ENCODE peak calls at places on chromosomes 2 and 18, in five cellular contexts. Y is iPS DF 6.9, P is epithelial cell of prostate, N is heart left ventricle, B is MM.1S. V is an unnamed sample.

GRCh38 chr2:206253125-206253787 is 21.2 kb upstream of the ZDBF2 start:
- DNase-seq in Y (no peak), P (no peak), N (no peak), B (no peak), V (no peak)

GRCh38 chr2:149160701-149161217 is 122.3 kb downstream of the LYPD6B start:
- DNase-seq in Y (no peak), P (no peak), N (no peak), B (peak), V (no peak)

GRCh38 chr18:6044319-6044718 is 149.0 kb upstream of the TMEM200C start:
- DNase-seq in Y (no peak), P (no peak), N (no peak), B (no peak), V (no peak)

GRCh38 chr2:216279459-216279858 is 92.8 kb downstream of the MARCHF4 start:
- DNase-seq in Y (no peak), P (no peak), N (no peak), B (no peak), V (no peak)

GRCh38 chr18:48959921-48960920 is 9.5 kb upstream of the SMAD7 start:
- DNase-seq in Y (peak), P (no peak), N (no peak), B (no peak), V (no peak)

GRCh38 chr2:63591566-63592175 is 2.9 kb downstream of the MDH1 start:
- DNase-seq in Y (no peak), P (no peak), N (no peak), B (no peak), V (no peak)

GRCh38 chr2:117956036-117956791 is 57.7 kb downstream of the CCDC93 start:
- DNase-seq in Y (no peak), P (no peak), N (no peak), B (no peak), V (no peak)

GRCh38 chr2:153098073-153098472 is 379.7 kb downstream of the ARL6IP6 start:
- DNase-seq in Y (no peak), P (no peak), N (no peak), B (no peak), V (no peak)

GRCh38 chr2:228613133-228613532 is 431.6 kb upstream of the SPHKAP start:
- DNase-seq in Y (no peak), P (no peak), N (no peak), B (no peak), V (no peak)

GRCh38 chr2:177758591-177759371 is 313.8 kb downstream of the PDE11A start:
- DNase-seq in Y (peak), P (no peak), N (no peak), B (no peak), V (no peak)

GRCh38 chr2:19835818-19836281 is 65.9 kb downstream of the TTC32 start:
- DNase-seq in Y (no peak), P (no peak), N (no peak), B (no peak), V (no peak)

GRCh38 chr2:80303825-80304521 is 579 bp downstream of the LRRTM1 start:
- DNase-seq in Y (no peak), P (no peak), N (no peak), B (no peak), V (no peak)

GRCh38 chr18:48085781-48086487 is 155.5 kb upstream of the SMAD2 start:
- DNase-seq in Y (no peak), P (no peak), N (no peak), B (no peak), V (no peak)

GRCh38 chr2:55175254-55176093 is 56.6 kb downstream of the CLHC1 start:
- DNase-seq in Y (no peak), P (no peak), N (no peak), B (peak), V (no peak)

GRCh38 chr18:6879508-6880195 is 150.1 kb downstream of the ARHGAP28 start:
- DNase-seq in Y (no peak), P (no peak), N (no peak), B (no peak), V (no peak)

GRCh38 chr2:198314559-198315153 is 510.3 kb downstream of the PLCL1 start:
- DNase-seq in Y (peak), P (no peak), N (no peak), B (peak), V (no peak)

GRCh38 chr2:46804794-46805193 is 110.8 kb downstream of the MCFD2 start:
- DNase-seq in Y (no peak), P (no peak), N (no peak), B (no peak), V (no peak)

GRCh38 chr2:10844083-10844482 is 31.5 kb upstream of the PDIA6 start:
- DNase-seq in Y (peak), P (peak), N (peak), B (no peak), V (no peak)
- H3K27ac ChIP-seq in Y (no peak), P (no peak), N (peak), B (no peak), V (no peak)

GRCh38 chr2:174518397-174518796 is 31.6 kb upstream of the GPR155 start:
- DNase-seq in Y (no peak), P (no peak), N (no peak), B (no peak), V (no peak)
- H3K27ac ChIP-seq in Y (no peak), P (no peak), N (no peak), B (no peak), V (no peak)

GRCh38 chr2:7035884-7036283 is 118.7 kb downstream of the RNF144A start:
- DNase-seq in Y (no peak), P (no peak), N (no peak), B (no peak), V (no peak)

GRCh38 chr2:7033136-7033960 is 116.1 kb downstream of the RNF144A start:
- DNase-seq in Y (no peak), P (no peak), N (no peak), B (no peak), V (no peak)

GRCh38 chr2:7032371-7032770 is 115.2 kb downstream of the RNF144A start:
- DNase-seq in Y (no peak), P (no peak), N (no peak), B (no peak), V (no peak)

GRCh38 chr2:7031424-7032245 is 114.4 kb downstream of the RNF144A start:
- DNase-seq in Y (no peak), P (peak), N (no peak), B (peak), V (no peak)

GRCh38 chr2:7034313-7034712 is 117.1 kb downstream of the RNF144A start:
- DNase-seq in Y (no peak), P (no peak), N (no peak), B (no peak), V (no peak)
- H3K27ac ChIP-seq in Y (no peak), P (no peak), N (no peak), B (no peak), V (no peak)

DNA sequence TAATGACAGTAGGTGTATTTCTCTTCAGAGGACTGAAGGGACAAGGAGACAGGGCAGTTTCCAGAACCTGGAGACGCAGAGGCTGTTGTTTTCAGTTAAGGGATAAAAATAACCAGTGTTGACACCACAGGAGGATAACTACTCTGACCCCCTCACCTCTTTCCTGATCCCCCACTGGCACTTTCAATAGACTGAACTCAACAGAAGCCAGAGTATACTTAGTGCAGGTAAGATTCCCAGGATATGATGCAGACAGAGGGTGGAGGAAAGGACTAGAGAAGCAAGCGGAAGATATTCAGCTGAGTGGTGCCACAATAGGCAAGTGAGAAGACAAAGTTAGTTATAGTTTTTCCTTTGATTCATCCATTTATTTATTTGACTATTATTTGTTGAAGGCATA is 19.8 kb downstream of the DHRS9 start:
- DNase-seq in Y (no peak), P (no peak), N (no peak), B (no peak), V (no peak)
- H3K27ac ChIP-seq in Y (no peak), P (no peak), N (no peak), B (no peak), V (no peak)

GRCh38 chr2:25215948-25216679 is 47.7 kb upstream of the POMC start:
- DNase-seq in Y (peak), P (no peak), N (peak), B (no peak), V (no peak)
- H3K27ac ChIP-seq in Y (no peak), P (no peak), N (peak), B (no peak), V (peak)

GRCh38 chr2:233213011-233213410 is 38.5 kb upstream of the ATG16L1 start:
- DNase-seq in Y (no peak), P (peak), N (no peak), B (no peak), V (no peak)

GRCh38 chr2:233209117-233209977 is 42.1 kb upstream of the ATG16L1 start:
- DNase-seq in Y (no peak), P (no peak), N (no peak), B (no peak), V (peak)

GRCh38 chr2:233208382-233209116 is 42.9 kb upstream of the ATG16L1 start:
- DNase-seq in Y (no peak), P (no peak), N (no peak), B (no peak), V (no peak)

GRCh38 chr2:233210843-233211600 is 40.5 kb upstream of the ATG16L1 start:
- DNase-seq in Y (no peak), P (peak), N (peak), B (no peak), V (no peak)

DNA sequence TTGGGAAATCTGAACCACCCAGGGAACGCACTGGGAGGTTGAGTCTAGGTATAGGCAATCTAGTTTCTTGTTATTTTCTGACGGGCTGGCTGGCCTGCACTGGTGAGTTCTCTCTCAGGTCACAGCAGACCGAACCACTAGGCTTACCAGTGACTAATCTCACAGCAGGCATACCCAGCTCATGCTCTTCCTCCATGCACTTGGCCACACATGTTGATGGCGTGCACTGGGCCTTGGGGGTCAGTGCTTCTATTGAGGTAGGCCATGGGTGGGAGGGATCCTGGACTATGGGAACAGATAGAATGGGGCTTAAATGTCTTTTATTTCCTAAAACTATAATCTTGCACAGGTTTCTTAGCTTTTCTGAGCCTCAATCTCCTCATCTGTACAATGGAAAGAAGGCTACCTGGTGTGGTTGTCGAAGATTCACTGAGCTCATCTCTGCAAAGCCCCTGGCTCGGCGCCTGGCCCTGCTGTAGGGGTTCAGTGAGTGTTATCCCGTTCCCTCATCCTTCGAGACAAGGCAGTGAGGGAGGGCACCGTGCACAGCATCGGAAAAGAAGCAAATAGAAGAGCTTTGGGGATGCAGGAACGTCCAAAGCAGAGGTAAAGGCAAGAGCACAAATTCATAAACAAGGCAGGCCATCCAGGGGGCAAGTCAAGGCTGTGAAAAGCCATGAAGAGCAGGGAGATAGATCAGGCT is 41.3 kb upstream of the ATG16L1 start:
- DNase-seq in Y (no peak), P (no peak), N (no peak), B (no peak), V (no peak)
- H3K27ac ChIP-seq in Y (no peak), P (no peak), N (no peak), B (no peak), V (peak)

GRCh38 chr18:1147616-1148184 is 243.0 kb downstream of the ADCYAP1 start:
- DNase-seq in Y (no peak), P (no peak), N (no peak), B (no peak), V (no peak)

GRCh38 chr18:1150344-1150743 is 245.7 kb downstream of the ADCYAP1 start:
- DNase-seq in Y (no peak), P (no peak), N (no peak), B (no peak), V (no peak)

DNA sequence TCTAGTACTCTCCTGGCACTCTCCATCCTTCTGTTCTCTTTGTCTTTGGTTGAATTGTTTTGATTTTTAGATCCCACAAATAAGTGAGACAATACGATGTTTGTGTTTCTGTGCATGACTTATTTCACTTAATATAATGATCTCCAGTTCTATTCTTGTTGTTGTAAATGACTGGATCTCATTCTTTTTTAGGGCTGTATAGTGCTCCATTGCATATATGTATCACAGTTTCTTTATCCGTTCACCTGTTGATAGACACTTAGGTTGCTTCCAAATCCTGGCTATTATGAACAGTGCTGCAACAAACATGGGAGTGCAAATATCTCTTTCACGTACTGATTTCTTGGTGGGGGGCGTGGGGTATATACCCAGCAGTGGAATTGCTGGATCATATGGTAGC is 245.0 kb downstream of the ADCYAP1 start:
- DNase-seq in Y (no peak), P (no peak), N (no peak), B (no peak), V (no peak)
- H3K27ac ChIP-seq in Y (no peak), P (no peak), N (no peak), B (no peak), V (no peak)

V was measured in caudate nucleus.